ENCODE peak calls at places on chromosome 2, in nine cellular contexts. One of them, this sample, is unnamed.

GRCh38 chr2:239177325-239177724 is 223.5 kb downstream of the HDAC4 start:
- DNase-seq in activated T-cell treated with anti-CD3 and anti-CD28 coated beads for 1 hour: no peak
- DNase-seq in hypothalamus: no peak
- DNase-seq in gastrocnemius medialis: no peak
- DNase-seq in RKO: no peak
- DNase-seq in cerebellar cortex: no peak
- DNase-seq in midbrain: no peak
- DNase-seq in HTR-8/SVneo: no peak
- DNase-seq in AG04449: no peak
- DNase-seq in this sample: no peak

GRCh38 chr2:112542974-112543760 is 902 bp downstream of the POLR1B start:
- DNase-seq in hypothalamus: no peak
- DNase-seq in midbrain: no peak
- DNase-seq in RKO: peak; percentile 68
- DNase-seq in HTR-8/SVneo: peak; percentile 15
- DNase-seq in activated T-cell treated with anti-CD3 and anti-CD28 coated beads for 1 hour: no peak
- DNase-seq in cerebellar cortex: peak; percentile 22
- DNase-seq in gastrocnemius medialis: no peak
- DNase-seq in AG04449: no peak
- DNase-seq in this sample: no peak

GRCh38 chr2:4020153-4020552 is 316.8 kb downstream of the DCDC2C start:
- DNase-seq in RKO: no peak
- DNase-seq in cerebellar cortex: no peak
- DNase-seq in midbrain: no peak
- DNase-seq in activated T-cell treated with anti-CD3 and anti-CD28 coated beads for 1 hour: no peak
- DNase-seq in HTR-8/SVneo: no peak
- DNase-seq in hypothalamus: no peak
- DNase-seq in AG04449: no peak
- DNase-seq in gastrocnemius medialis: no peak
- DNase-seq in this sample: no peak

GRCh38 chr2:3289526-3289925 is 88.1 kb downstream of the EIPR1 start:
- DNase-seq in hypothalamus: no peak
- DNase-seq in gastrocnemius medialis: no peak
- DNase-seq in HTR-8/SVneo: no peak
- DNase-seq in RKO: no peak
- DNase-seq in cerebellar cortex: no peak
- DNase-seq in activated T-cell treated with anti-CD3 and anti-CD28 coated beads for 1 hour: no peak
- DNase-seq in AG04449: no peak
- DNase-seq in midbrain: no peak
- DNase-seq in this sample: no peak

GRCh38 chr2:206275274-206276160 is 1.1 kb downstream of the ZDBF2 start:
- DNase-seq in midbrain: no peak
- DNase-seq in RKO: peak; percentile 52
- DNase-seq in HTR-8/SVneo: peak; percentile 30
- DNase-seq in hypothalamus: no peak
- DNase-seq in AG04449: no peak
- DNase-seq in gastrocnemius medialis: no peak
- DNase-seq in cerebellar cortex: peak; percentile 50
- DNase-seq in activated T-cell treated with anti-CD3 and anti-CD28 coated beads for 1 hour: no peak
- DNase-seq in this sample: peak; percentile 45

GRCh38 chr2:202311823-202312388 is 46.3 kb downstream of the NOP58 start:
- DNase-seq in activated T-cell treated with anti-CD3 and anti-CD28 coated beads for 1 hour: no peak
- DNase-seq in AG04449: no peak
- DNase-seq in RKO: no peak
- DNase-seq in hypothalamus: no peak
- DNase-seq in gastrocnemius medialis: no peak
- DNase-seq in cerebellar cortex: no peak
- DNase-seq in HTR-8/SVneo: no peak
- DNase-seq in midbrain: no peak
- DNase-seq in this sample: no peak

GRCh38 chr2:122019729-122020128 is 264.3 kb downstream of the TSN start:
- DNase-seq in HTR-8/SVneo: no peak
- DNase-seq in AG04449: no peak
- DNase-seq in hypothalamus: no peak
- DNase-seq in RKO: no peak
- DNase-seq in activated T-cell treated with anti-CD3 and anti-CD28 coated beads for 1 hour: no peak
- DNase-seq in cerebellar cortex: no peak
- DNase-seq in gastrocnemius medialis: no peak
- DNase-seq in midbrain: peak; percentile 33
- DNase-seq in this sample: no peak

GRCh38 chr2:227862227-227862740 is 9.1 kb upstream of the DAW1 start:
- DNase-seq in HTR-8/SVneo: no peak
- DNase-seq in midbrain: peak; percentile 30
- DNase-seq in RKO: peak; percentile 36
- DNase-seq in activated T-cell treated with anti-CD3 and anti-CD28 coated beads for 1 hour: no peak
- DNase-seq in cerebellar cortex: peak; percentile 31
- DNase-seq in gastrocnemius medialis: no peak
- DNase-seq in hypothalamus: no peak
- DNase-seq in AG04449: no peak
- DNase-seq in this sample: no peak

GRCh38 chr2:145692971-145693478 is 1173.1 kb upstream of the ZEB2 start:
- DNase-seq in RKO: no peak
- DNase-seq in AG04449: no peak
- DNase-seq in cerebellar cortex: no peak
- DNase-seq in hypothalamus: peak; percentile 13
- DNase-seq in HTR-8/SVneo: no peak
- DNase-seq in midbrain: no peak
- DNase-seq in activated T-cell treated with anti-CD3 and anti-CD28 coated beads for 1 hour: no peak
- DNase-seq in gastrocnemius medialis: peak; percentile 1
- DNase-seq in this sample: peak; percentile 90

GRCh38 chr2:64177315-64177714 is 33.1 kb upstream of the PELI1 start:
- DNase-seq in HTR-8/SVneo: no peak
- DNase-seq in gastrocnemius medialis: no peak
- DNase-seq in activated T-cell treated with anti-CD3 and anti-CD28 coated beads for 1 hour: no peak
- DNase-seq in cerebellar cortex: no peak
- DNase-seq in RKO: no peak
- DNase-seq in midbrain: no peak
- DNase-seq in hypothalamus: no peak
- DNase-seq in AG04449: no peak
- DNase-seq in this sample: peak; percentile 31

GRCh38 chr2:29747786-29748470 is 173.5 kb downstream of the ALK start:
- DNase-seq in cerebellar cortex: no peak
- DNase-seq in RKO: peak; percentile 95
- DNase-seq in hypothalamus: no peak
- DNase-seq in gastrocnemius medialis: no peak
- DNase-seq in midbrain: no peak
- DNase-seq in activated T-cell treated with anti-CD3 and anti-CD28 coated beads for 1 hour: no peak
- DNase-seq in AG04449: peak; percentile 85
- DNase-seq in HTR-8/SVneo: peak; percentile 56
- DNase-seq in this sample: peak; percentile 58

GRCh38 chr2:5616019-5616418 is 76.2 kb upstream of the SOX11 start:
- DNase-seq in cerebellar cortex: no peak
- DNase-seq in hypothalamus: no peak
- DNase-seq in midbrain: no peak
- DNase-seq in RKO: no peak
- DNase-seq in gastrocnemius medialis: no peak
- DNase-seq in AG04449: no peak
- DNase-seq in activated T-cell treated with anti-CD3 and anti-CD28 coated beads for 1 hour: no peak
- DNase-seq in HTR-8/SVneo: no peak
- DNase-seq in this sample: no peak

GRCh38 chr2:47783491-47784330 is 766 bp downstream of the MSH6 start:
- DNase-seq in cerebellar cortex: peak; percentile 62
- DNase-seq in gastrocnemius medialis: peak; percentile 24
- DNase-seq in AG04449: no peak
- DNase-seq in activated T-cell treated with anti-CD3 and anti-CD28 coated beads for 1 hour: peak; percentile 47
- DNase-seq in midbrain: peak; percentile 23
- DNase-seq in hypothalamus: peak; percentile 65
- DNase-seq in RKO: peak; percentile 74
- DNase-seq in HTR-8/SVneo: peak; percentile 78
- DNase-seq in this sample: no peak

GRCh38 chr2:214104967-214105366 is 305.9 kb upstream of the VWC2L start:
- DNase-seq in midbrain: no peak
- DNase-seq in cerebellar cortex: no peak
- DNase-seq in HTR-8/SVneo: no peak
- DNase-seq in hypothalamus: no peak
- DNase-seq in RKO: no peak
- DNase-seq in AG04449: no peak
- DNase-seq in gastrocnemius medialis: no peak
- DNase-seq in activated T-cell treated with anti-CD3 and anti-CD28 coated beads for 1 hour: no peak
- DNase-seq in this sample: no peak

GRCh38 chr2:66456183-66457041 is 21.5 kb downstream of the MEIS1 start:
- DNase-seq in activated T-cell treated with anti-CD3 and anti-CD28 coated beads for 1 hour: no peak
- DNase-seq in RKO: no peak
- DNase-seq in AG04449: no peak
- DNase-seq in hypothalamus: no peak
- DNase-seq in gastrocnemius medialis: no peak
- DNase-seq in cerebellar cortex: no peak
- DNase-seq in HTR-8/SVneo: no peak
- DNase-seq in midbrain: no peak
- DNase-seq in this sample: no peak

GRCh38 chr2:101277111-101277510 is 24.4 kb downstream of the CNOT11 start:
- DNase-seq in midbrain: peak; percentile 25
- DNase-seq in hypothalamus: no peak
- DNase-seq in activated T-cell treated with anti-CD3 and anti-CD28 coated beads for 1 hour: no peak
- DNase-seq in AG04449: no peak
- DNase-seq in gastrocnemius medialis: no peak
- DNase-seq in cerebellar cortex: no peak
- DNase-seq in RKO: peak; percentile 12
- DNase-seq in HTR-8/SVneo: no peak
- DNase-seq in this sample: no peak

GRCh38 chr2:68789603-68790002 is 55.0 kb downstream of the ARHGAP25 start:
- DNase-seq in cerebellar cortex: no peak
- DNase-seq in gastrocnemius medialis: no peak
- DNase-seq in activated T-cell treated with anti-CD3 and anti-CD28 coated beads for 1 hour: no peak
- DNase-seq in hypothalamus: no peak
- DNase-seq in midbrain: no peak
- DNase-seq in HTR-8/SVneo: no peak
- DNase-seq in RKO: no peak
- DNase-seq in AG04449: no peak
- DNase-seq in this sample: no peak

GRCh38 chr2:45014016-45014702 is 4.9 kb upstream of the SIX2 start:
- DNase-seq in HTR-8/SVneo: peak; percentile 74
- DNase-seq in midbrain: peak; percentile 14
- DNase-seq in hypothalamus: peak; percentile 34
- DNase-seq in cerebellar cortex: peak; percentile 10
- DNase-seq in activated T-cell treated with anti-CD3 and anti-CD28 coated beads for 1 hour: no peak
- DNase-seq in gastrocnemius medialis: peak; percentile 48
- DNase-seq in RKO: no peak
- DNase-seq in AG04449: no peak
- DNase-seq in this sample: no peak

GRCh38 chr2:79129260-79129659 is 9.0 kb downstream of the REG1A start:
- DNase-seq in activated T-cell treated with anti-CD3 and anti-CD28 coated beads for 1 hour: no peak
- DNase-seq in gastrocnemius medialis: no peak
- DNase-seq in hypothalamus: no peak
- DNase-seq in HTR-8/SVneo: no peak
- DNase-seq in cerebellar cortex: no peak
- DNase-seq in midbrain: no peak
- DNase-seq in RKO: no peak
- DNase-seq in AG04449: no peak
- DNase-seq in this sample: no peak

GRCh38 chr2:201406077-201406662 is 45.1 kb downstream of the TRAK2 start:
- DNase-seq in HTR-8/SVneo: no peak
- DNase-seq in AG04449: peak; percentile 59
- DNase-seq in gastrocnemius medialis: peak; percentile 14
- DNase-seq in RKO: no peak
- DNase-seq in activated T-cell treated with anti-CD3 and anti-CD28 coated beads for 1 hour: no peak
- DNase-seq in midbrain: peak; percentile 65
- DNase-seq in cerebellar cortex: peak; percentile 57
- DNase-seq in hypothalamus: no peak
- DNase-seq in this sample: peak; percentile 78

GRCh38 chr2:237253046-237253723 is 160.8 kb downstream of the COL6A3 start:
- DNase-seq in cerebellar cortex: no peak
- DNase-seq in gastrocnemius medialis: no peak
- DNase-seq in activated T-cell treated with anti-CD3 and anti-CD28 coated beads for 1 hour: no peak
- DNase-seq in AG04449: no peak
- DNase-seq in RKO: no peak
- DNase-seq in HTR-8/SVneo: no peak
- DNase-seq in hypothalamus: no peak
- DNase-seq in midbrain: no peak
- DNase-seq in this sample: no peak

GRCh38 chr2:167908786-167909185 is 338.6 kb downstream of the STK39 start:
- DNase-seq in gastrocnemius medialis: no peak
- DNase-seq in cerebellar cortex: no peak
- DNase-seq in activated T-cell treated with anti-CD3 and anti-CD28 coated beads for 1 hour: no peak
- DNase-seq in hypothalamus: no peak
- DNase-seq in AG04449: no peak
- DNase-seq in HTR-8/SVneo: no peak
- DNase-seq in midbrain: no peak
- DNase-seq in RKO: no peak
- DNase-seq in this sample: no peak

GRCh38 chr2:26968001-26968400 is 2.4 kb upstream of the MAPRE3 start:
- DNase-seq in activated T-cell treated with anti-CD3 and anti-CD28 coated beads for 1 hour: no peak
- DNase-seq in RKO: no peak
- DNase-seq in hypothalamus: no peak
- DNase-seq in midbrain: no peak
- DNase-seq in cerebellar cortex: no peak
- DNase-seq in gastrocnemius medialis: no peak
- DNase-seq in HTR-8/SVneo: no peak
- DNase-seq in AG04449: no peak
- DNase-seq in this sample: no peak

GRCh38 chr2:7627587-7627986 is 710.4 kb downstream of the RNF144A start:
- DNase-seq in HTR-8/SVneo: no peak
- DNase-seq in AG04449: no peak
- DNase-seq in gastrocnemius medialis: no peak
- DNase-seq in activated T-cell treated with anti-CD3 and anti-CD28 coated beads for 1 hour: no peak
- DNase-seq in cerebellar cortex: no peak
- DNase-seq in midbrain: no peak
- DNase-seq in hypothalamus: no peak
- DNase-seq in RKO: no peak
- DNase-seq in this sample: peak; percentile 11